ENCODE peak calls at places on chromosome 13, in eight cellular contexts. L is fibroblast of mammary gland, F is AG04450, S is tibial artery, I is cardiac muscle cell, Z is breast epithelium, J is astrocyte of the cerebellum, D is heart left ventricle. T is an unnamed sample.

GRCh38 chr13:43664700-43665191 is 122.0 kb downstream of the ENOX1 start:
- DNase-seq in S (no peak), F (peak; percentile 37), J (peak; percentile 22), I (peak; percentile 62), L (peak; percentile 75), D (peak; percentile 48), Z (no peak), T (peak; percentile 4)

GRCh38 chr13:28794370-28794769 is 25.8 kb upstream of the MTUS2 start:
- DNase-seq in D (no peak), S (no peak), I (no peak), F (no peak), Z (no peak), L (no peak), J (no peak), T (no peak)

GRCh38 chr13:71831716-71832115 is 35.3 kb downstream of the DACH1 start:
- DNase-seq in J (peak; percentile 3), L (no peak), D (no peak), Z (no peak), S (no peak), I (no peak), F (no peak), T (no peak)

GRCh38 chr13:88189724-88190123 is 518.6 kb downstream of the SLITRK5 start:
- DNase-seq in D (no peak), I (no peak), S (no peak), L (no peak), F (no peak), Z (no peak), J (no peak), T (no peak)

GRCh38 chr13:94968757-94969086 is 256.4 kb upstream of the SOX21 start:
- DNase-seq in I (no peak), F (no peak), J (no peak), S (no peak), Z (no peak), L (no peak), D (no peak), T (no peak)

GRCh38 chr13:38564751-38565150 is 122.1 kb upstream of the FREM2 start:
- DNase-seq in J (no peak), S (no peak), L (no peak), I (no peak), Z (no peak), F (no peak), D (no peak), T (no peak)

GRCh38 chr13:27353166-27353583 is 71.2 kb upstream of the GTF3A start:
- DNase-seq in S (no peak), L (no peak), Z (no peak), F (peak; percentile 29), I (peak; percentile 37), J (no peak), D (no peak), T (peak; percentile 49)

GRCh38 chr13:76474356-76474755 is 411.8 kb downstream of the KCTD12 start:
- DNase-seq in L (peak; percentile 45), J (no peak), Z (no peak), I (peak; percentile 49), D (no peak), F (no peak), S (no peak), T (no peak)

GRCh38 chr13:37134411-37135041 is 29.1 kb upstream of the CSNK1A1L start:
- DNase-seq in S (no peak), Z (no peak), F (peak; percentile 79), J (peak; percentile 34), L (peak; percentile 91), I (peak; percentile 98), D (no peak), T (peak; percentile 32)

GRCh38 chr13:27211771-27212364 is 39.5 kb upstream of the RPL21 start:
- DNase-seq in D (no peak), F (peak; percentile 24), Z (no peak), S (no peak), J (no peak), L (peak; percentile 88), I (peak; percentile 77), T (peak; percentile 19)

GRCh38 chr13:64697226-64697625 is 2532.9 kb downstream of the PCDH9 start:
- DNase-seq in J (no peak), L (no peak), S (no peak), I (peak; percentile 51), F (no peak), D (no peak), Z (no peak), T (no peak)

GRCh38 chr13:80923907-80924306 is 583.0 kb upstream of the SPRY2 start:
- DNase-seq in F (no peak), S (no peak), J (no peak), I (peak; percentile 33), D (no peak), L (peak; percentile 27), Z (no peak), T (no peak)

GRCh38 chr13:98328511-98328910 is 151.4 kb upstream of the RNF113B start:
- DNase-seq in S (no peak), L (no peak), D (no peak), F (no peak), Z (no peak), I (no peak), J (no peak), T (no peak)

GRCh38 chr13:51258612-51259358 is 36.6 kb downstream of the FAM124A start:
- DNase-seq in J (no peak), I (no peak), D (no peak), Z (no peak), F (no peak), L (no peak), S (no peak), T (no peak)

GRCh38 chr13:111491021-111491420 is 170.6 kb downstream of the TEX29 start:
- DNase-seq in S (peak; percentile 24), J (no peak), L (no peak), I (no peak), Z (no peak), F (no peak), D (no peak), T (no peak)

GRCh38 chr13:46679369-46680180 is 117.4 kb downstream of the ESD start:
- DNase-seq in L (peak; percentile 89), D (no peak), S (no peak), Z (no peak), J (no peak), F (no peak), I (peak; percentile 71), T (no peak)

GRCh38 chr13:78192721-78193120 is 274.1 kb upstream of the EDNRB start:
- DNase-seq in S (no peak), J (peak; percentile 24), F (peak; percentile 16), I (no peak), Z (no peak), D (no peak), L (peak; percentile 9), T (no peak)

GRCh38 chr13:99468971-99469545 is 32.2 kb upstream of the TM9SF2 start:
- DNase-seq in J (no peak), I (peak; percentile 14), Z (no peak), D (no peak), L (peak; percentile 17), F (no peak), S (no peak), T (no peak)

GRCh38 chr13:103200118-103200885 is 134.1 kb upstream of the SLC10A2 start:
- DNase-seq in S (no peak), L (no peak), I (no peak), Z (no peak), J (no peak), D (no peak), F (no peak), T (no peak)

GRCh38 chr13:99926014-99926731 is 45.4 kb downstream of the ZIC5 start:
- DNase-seq in I (no peak), F (no peak), L (peak; percentile 49), Z (no peak), S (no peak), D (no peak), J (no peak), T (peak; percentile 14)

GRCh38 chr13:98389319-98389718 is 187.6 kb downstream of the STK24 start:
- DNase-seq in L (peak; percentile 48), J (no peak), D (no peak), Z (no peak), F (no peak), I (peak; percentile 52), S (no peak), T (no peak)

GRCh38 chr13:30409911-30410704 is 12.2 kb upstream of the UBE2L5 start:
- DNase-seq in J (no peak), I (peak; percentile 84), D (peak; percentile 17), L (peak; percentile 93), F (no peak), S (peak; percentile 77), Z (no peak), T (no peak)

GRCh38 chr13:59643239-59643865 is 520.4 kb downstream of the DIAPH3 start:
- DNase-seq in D (no peak), L (no peak), F (no peak), J (no peak), Z (no peak), I (no peak), S (no peak), T (no peak)
- TF ChIP-seq CTCF in D (no peak), L (no peak), F (no peak), J (no peak), Z (no peak), I (no peak), S (no peak), T (no peak)

DNA sequence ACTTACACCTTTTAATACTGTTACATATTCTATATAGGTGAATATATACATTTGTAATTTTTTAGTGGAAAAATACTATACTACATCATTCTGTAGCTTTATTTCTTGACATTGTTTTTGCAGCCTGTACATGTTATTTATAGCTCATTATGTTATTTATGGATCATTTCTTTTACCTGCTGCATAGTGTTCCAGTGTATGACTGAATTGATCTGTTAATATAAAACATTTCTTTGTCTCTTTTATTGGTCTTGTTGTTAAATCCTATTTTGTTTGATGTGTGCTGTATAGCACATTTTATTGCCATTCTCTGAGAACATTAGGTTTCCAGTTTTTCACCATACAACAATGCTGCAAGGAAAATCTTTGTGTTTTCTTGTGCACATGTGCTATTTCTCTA is 2.4 kb downstream of the SETDB2 start:
- DNase-seq in F (no peak), J (no peak), D (no peak), S (no peak), L (no peak), I (no peak), Z (no peak), T (no peak)
- H3K4me3 ChIP-seq in F (peak overlapping the region; percentile 0), J (no peak overlapping the region), D (no peak overlapping the region), S (no peak overlapping the region), L (no peak overlapping the region), I (no peak overlapping the region), Z (no peak overlapping the region), T (no peak overlapping the region)

GRCh38 chr13:24680258-24680920 is at the start of gene ATP12A:
- DNase-seq in D (no peak), I (no peak), L (no peak), F (no peak), S (no peak), J (no peak), Z (no peak), T (no peak)
- TF ChIP-seq CTCF in D (no peak), I (no peak), L (no peak), F (no peak), S (no peak), J (peak; percentile 15), Z (no peak), T (peak; percentile 19)

DNA sequence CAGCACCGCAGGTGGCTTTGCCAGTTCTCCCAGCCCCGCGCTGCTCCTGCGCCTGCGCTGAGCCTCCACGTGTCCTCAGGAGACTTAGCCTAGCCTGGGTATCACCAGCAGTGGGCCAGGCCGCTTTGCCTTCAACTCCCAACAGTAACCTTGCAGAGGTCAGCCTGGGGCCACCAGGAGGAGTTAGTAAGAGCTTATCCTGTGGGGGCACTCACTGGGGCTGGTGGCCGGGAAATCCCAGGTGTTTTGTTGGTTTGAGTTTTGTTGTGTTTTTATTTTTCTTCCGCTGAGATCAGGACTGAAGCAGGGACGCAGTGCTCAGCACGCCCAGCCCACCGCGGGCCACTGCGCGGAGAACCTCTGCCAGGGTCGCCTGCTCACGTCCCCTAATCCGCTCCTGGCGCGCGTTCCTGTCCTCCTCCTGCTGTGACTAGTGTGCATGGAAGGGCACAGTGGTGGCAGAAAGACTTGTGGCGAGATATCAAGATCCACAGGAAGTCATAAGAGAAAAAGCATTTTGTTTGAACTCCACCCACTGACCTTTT is 207.4 kb upstream of the RFC3 start:
- DNase-seq in Z (no peak), L (no peak), S (peak; percentile 75), F (no peak), J (no peak), D (peak; percentile 85), I (peak; percentile 35), T (no peak)
- H3K4me3 ChIP-seq in Z (peak overlapping the region; percentile 50), L (no peak overlapping the region), S (peak overlapping the region; percentile 44), F (peak overlapping the region; percentile 10), J (peak overlapping the region; percentile 8), D (no peak overlapping the region), I (no peak overlapping the region), T (peak overlapping the region; percentile 1)

T was measured in kidney epithelial cell.